ENCODE peak calls at places on chromosomes 16 and 17, in ten cellular contexts. S is sigmoid colon, L is Panc1, H is aorta, P is IMR-90, Z is tibial artery, B is tibial nerve, W is bronchial epithelial cell, O is thoracic aorta, C is HCT116. T is an unnamed sample. For H3K36me3, the result is how much of the 10 kb centered on the place peaks cover.

GRCh38 chr17:64572682-64573154 is 65.9 kb downstream of the CEP95 start:
- DNase-seq in S (no peak), L (no peak), H (no peak), P (peak), Z (no peak), B (no peak), W (peak), O (no peak), C (no peak), T (no peak)

GRCh38 chr17:16877102-16877501 is 94.8 kb downstream of the TNFRSF13B start:
- DNase-seq in S (no peak), L (no peak), H (no peak), P (no peak), Z (no peak), B (no peak), W (peak), O (no peak), C (no peak), T (no peak)

GRCh38 chr17:81685108-81685507 is 1.3 kb downstream of the HGS start:
- DNase-seq in S (no peak), L (no peak), H (no peak), P (peak), Z (no peak), B (no peak), W (peak), O (no peak), C (no peak), T (no peak)

GRCh38 chr17:67477687-67478086 is 100.6 kb downstream of the PITPNC1 start:
- DNase-seq in S (no peak), L (no peak), H (no peak), P (peak), Z (no peak), B (no peak), W (peak), O (no peak), C (peak), T (no peak)

GRCh38 chr17:27218041-27218440 is 75.9 kb upstream of the WSB1 start:
- DNase-seq in S (no peak), L (no peak), H (no peak), P (no peak), Z (no peak), B (no peak), W (no peak), O (no peak), C (no peak), T (no peak)

GRCh38 chr17:39899215-39899614 is 19.2 kb downstream of the GSDMB start:
- DNase-seq in S (no peak), L (no peak), H (no peak), P (no peak), Z (no peak), B (no peak), W (peak), O (no peak), C (no peak), T (no peak)

GRCh38 chr17:65559802-65560627 is 1.4 kb downstream of the AXIN2 start:
- DNase-seq in S (no peak), L (no peak), H (peak), P (no peak), Z (peak), B (peak), W (no peak), O (no peak), C (no peak), T (peak)

GRCh38 chr16:58026139-58026704 is 668 bp downstream of the MMP15 start:
- DNase-seq in S (peak), L (no peak), H (no peak), P (peak), Z (no peak), B (no peak), W (no peak), O (no peak), C (no peak), T (peak)

GRCh38 chr17:40622509-40622928 is 25.1 kb downstream of the SMARCE1 start:
- DNase-seq in S (no peak), L (no peak), H (no peak), P (no peak), Z (no peak), B (no peak), W (no peak), O (no peak), C (no peak), T (no peak)

GRCh38 chr16:81446318-81447275 is 2.0 kb downstream of the CMIP start:
- DNase-seq in S (no peak), L (no peak), H (peak), P (peak), Z (no peak), B (no peak), W (peak), O (no peak), C (no peak), T (no peak)

GRCh38 chr17:40699359-40699758 is 4.2 kb downstream of the KRT24 start:
- DNase-seq in S (no peak), L (no peak), H (no peak), P (no peak), Z (no peak), B (peak), W (no peak), O (no peak), C (no peak), T (no peak)

GRCh38 chr16:8845699-8846298 is 23.0 kb downstream of the CARHSP1 start:
- DNase-seq in S (no peak), L (no peak), H (no peak), P (no peak), Z (no peak), B (no peak), W (no peak), O (no peak), C (no peak), T (no peak)

GRCh38 chr16:85350973-85351372 is 238.7 kb upstream of the CIBAR2 start:
- DNase-seq in S (peak), L (peak), H (peak), P (peak), Z (peak), B (peak), W (peak), O (peak), C (peak), T (peak)

GRCh38 chr16:52171481-52171880 is 375.5 kb downstream of the TOX3 start:
- DNase-seq in S (no peak), L (no peak), H (no peak), P (no peak), Z (no peak), B (no peak), W (no peak), O (no peak), C (no peak), T (no peak)

GRCh38 chr17:78658281-78658785 is 81.1 kb upstream of the DNAH17 start:
- DNase-seq in S (peak), L (no peak), H (no peak), P (peak), Z (no peak), B (no peak), W (peak), O (no peak), C (no peak), T (no peak)

GRCh38 chr17:58043221-58044181 is 36.5 kb upstream of the SRSF1 start:
- DNase-seq in S (no peak), L (no peak), H (no peak), P (no peak), Z (no peak), B (no peak), W (no peak), O (no peak), C (no peak), T (no peak)

GRCh38 chr17:41792835-41793748 is 6.6 kb upstream of the JUP start:
- DNase-seq in S (no peak), L (no peak), H (peak), P (peak), Z (no peak), B (no peak), W (peak), O (no peak), C (peak), T (peak)

GRCh38 chr17:61486135-61487120 is 34.2 kb downstream of the TBX4 start:
- DNase-seq in S (no peak), L (no peak), H (peak), P (no peak), Z (no peak), B (no peak), W (no peak), O (no peak), C (no peak), T (no peak)

GRCh38 chr16:23607740-23608139 is 11.6 kb upstream of the NDUFAB1 start:
- DNase-seq in S (peak), L (no peak), H (no peak), P (peak), Z (no peak), B (no peak), W (peak), O (no peak), C (no peak), T (no peak)

GRCh38 chr16:84617068-84617630 is 729 bp downstream of the COTL1 start:
- DNase-seq in S (peak), L (no peak), H (peak), P (no peak), Z (peak), B (no peak), W (no peak), O (no peak), C (no peak), T (peak)

GRCh38 chr17:38922538-38923291 is 2.7 kb upstream of the LASP1NB start:
- DNase-seq in S (peak), L (no peak), H (peak), P (peak), Z (peak), B (peak), W (peak), O (no peak), C (no peak), T (peak)

GRCh38 chr16:60123387-60124023 is 1389.4 kb upstream of the GOT2 start:
- DNase-seq in S (no peak), L (no peak), H (no peak), P (no peak), Z (no peak), B (no peak), W (no peak), O (no peak), C (no peak), T (no peak)

GRCh38 chr16:84062734-84063640 is 20.4 kb upstream of the SLC38A8 start:
- DNase-seq in S (peak), L (no peak), H (peak), P (peak), Z (peak), B (peak), W (peak), O (peak), C (peak), T (peak)

GRCh38 chr16:75012380-75013081 is 13.7 kb downstream of the ZNRF1 start:
- DNase-seq in S (no peak), L (no peak), H (no peak), P (no peak), Z (no peak), B (no peak), W (no peak), O (no peak), C (no peak), T (no peak)

GRCh38 chr16:68668266-68668665 is 23.2 kb downstream of the CDH3 start:
- DNase-seq in S (no peak), L (no peak), H (no peak), P (peak), Z (no peak), B (no peak), W (peak), O (no peak), C (no peak), T (no peak)

GRCh38 chr17:56203430-56203829 is 50.2 kb downstream of the ANKFN1 start:
- DNase-seq in S (no peak), L (no peak), H (no peak), P (no peak), Z (no peak), B (no peak), W (no peak), O (no peak), C (peak), T (no peak)

GRCh38 chr17:59545942-59546341 is 19.5 kb upstream of the DHX40 start:
- DNase-seq in S (no peak), L (no peak), H (no peak), P (no peak), Z (no peak), B (no peak), W (no peak), O (no peak), C (no peak), T (no peak)

GRCh38 chr16:83949724-83950001 is 3.4 kb upstream of the OSGIN1 start:
- DNase-seq in S (no peak), L (no peak), H (no peak), P (no peak), Z (no peak), B (no peak), W (no peak), O (no peak), C (no peak), T (no peak)

GRCh38 chr17:73625006-73625405 is 19.2 kb downstream of the SDK2 start:
- DNase-seq in S (no peak), L (no peak), H (no peak), P (no peak), Z (no peak), B (no peak), W (peak), O (no peak), C (no peak), T (no peak)

GRCh38 chr17:80289631-80290030 is 29.0 kb downstream of the RNF213 start:
- DNase-seq in S (no peak), L (no peak), H (no peak), P (no peak), Z (no peak), B (no peak), W (no peak), O (no peak), C (no peak), T (no peak)
- H3K36me3 ChIP-seq in S (half or more), L (under half), H (under half), P (half or more), Z (half or more), B (half or more), W (under half), O (half or more), C (under half), T (under half)

DNA sequence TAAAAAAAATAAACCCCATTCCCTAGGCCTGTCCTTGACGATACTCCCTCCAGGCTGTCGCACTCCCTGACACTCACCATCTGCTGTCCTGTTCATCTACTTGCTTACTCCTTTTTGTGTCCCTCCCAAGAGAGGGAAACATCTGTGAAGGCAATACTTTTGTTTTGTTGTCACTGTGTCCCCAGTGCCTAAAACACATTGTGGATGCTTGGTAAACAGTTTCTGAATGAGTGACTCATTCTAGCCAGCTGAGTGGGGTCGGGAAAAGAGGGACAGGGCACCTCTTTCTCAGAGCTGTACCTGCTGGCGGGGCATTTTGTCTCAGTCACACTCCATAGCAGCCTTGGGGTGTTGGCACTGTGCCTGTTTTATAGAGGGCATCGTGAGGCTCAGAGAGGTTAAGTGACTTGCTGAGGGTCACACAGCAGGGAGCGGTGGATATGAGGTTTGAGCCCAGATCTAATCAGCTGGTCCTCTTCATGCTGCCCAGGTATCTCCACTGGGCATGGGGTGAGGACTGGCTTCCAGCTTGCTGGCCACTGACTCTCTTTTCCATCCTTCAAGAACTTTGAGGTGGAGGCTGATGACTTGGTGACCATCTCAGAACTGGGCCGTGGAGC is 15.6 kb downstream of the MAP2K3 start:
- DNase-seq in S (no peak), L (no peak), H (no peak), P (no peak), Z (no peak), B (no peak), W (no peak), O (no peak), C (no peak), T (no peak)
- H3K36me3 ChIP-seq in S (under half), L (under half), H (under half), P (half or more), Z (half or more), B (half or more), W (under half), O (half or more), C (under half), T (half or more)

GRCh38 chr17:2427910-2428309 is 27.1 kb upstream of the MNT start:
- DNase-seq in S (no peak), L (no peak), H (no peak), P (no peak), Z (no peak), B (no peak), W (no peak), O (no peak), C (no peak), T (no peak)
- H3K36me3 ChIP-seq in S (under half), L (under half), H (under half), P (under half), Z (under half), B (under half), W (under half), O (under half), C (under half), T (under half)

GRCh38 chr17:6446516-6447100 is 2.4 kb downstream of the PIMREG start:
- DNase-seq in S (no peak), L (no peak), H (no peak), P (no peak), Z (no peak), B (no peak), W (no peak), O (no peak), C (no peak), T (no peak)
- H3K36me3 ChIP-seq in S (under half), L (under half), H (under half), P (under half), Z (under half), B (under half), W (under half), O (under half), C (under half), T (under half)

GRCh38 chr17:80320496-80320895 is 59.8 kb downstream of the RNF213 start:
- DNase-seq in S (no peak), L (no peak), H (no peak), P (no peak), Z (no peak), B (no peak), W (no peak), O (no peak), C (no peak), T (no peak)
- H3K36me3 ChIP-seq in S (under half), L (under half), H (under half), P (half or more), Z (half or more), B (half or more), W (under half), O (under half), C (under half), T (under half)

GRCh38 chr16:11722468-11722808 is 20.2 kb downstream of the TXNDC11 start:
- DNase-seq in S (no peak), L (no peak), H (no peak), P (no peak), Z (no peak), B (no peak), W (no peak), O (no peak), C (no peak), T (no peak)
- H3K36me3 ChIP-seq in S (under half), L (under half), H (under half), P (under half), Z (half or more), B (half or more), W (under half), O (under half), C (under half), T (under half)

DNA sequence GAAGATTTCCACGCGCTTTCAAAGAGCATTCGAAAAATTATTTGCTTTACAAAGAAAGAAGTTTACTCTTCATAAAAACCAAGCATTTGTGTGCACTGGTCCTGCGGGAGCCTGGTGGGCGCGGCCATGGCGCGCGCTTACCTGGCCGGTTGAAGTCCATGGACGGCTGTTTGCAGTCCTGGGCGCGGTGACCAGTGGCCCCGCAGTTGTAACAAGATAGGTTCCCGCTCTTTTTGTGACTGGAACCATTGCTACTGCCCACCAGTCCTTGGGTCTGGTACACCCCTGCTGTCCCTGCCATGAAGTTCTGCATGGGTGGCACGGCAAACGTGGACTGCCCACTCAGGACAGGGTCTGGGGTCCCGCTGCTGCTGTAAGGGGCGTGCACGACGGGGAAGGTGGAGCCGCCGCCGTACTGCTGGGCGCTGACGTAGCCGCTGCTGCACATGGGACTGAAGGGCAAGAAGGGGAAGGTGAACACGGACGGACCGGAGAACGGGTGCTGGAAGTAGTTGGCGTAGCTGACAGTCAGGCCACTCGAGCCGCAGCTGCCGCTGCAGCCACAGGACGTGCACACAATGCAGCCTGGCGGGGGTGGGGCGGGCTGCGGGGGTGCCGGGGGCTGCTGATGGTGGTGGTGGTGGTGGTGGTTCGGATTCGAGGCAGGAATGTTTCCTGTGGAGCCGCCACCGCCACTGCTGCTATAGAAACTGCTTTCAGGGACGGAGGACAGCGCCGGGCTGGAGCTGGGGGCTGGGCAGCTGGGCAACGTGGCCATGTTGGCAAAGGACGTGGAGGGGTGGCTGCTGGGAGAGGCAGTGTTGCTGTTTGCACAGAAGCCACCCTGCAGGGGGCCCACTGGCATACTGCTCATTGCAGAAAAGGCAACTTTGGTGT is 19.5 kb downstream of the MAP1LC3B start:
- DNase-seq in S (peak), L (no peak), H (no peak), P (no peak), Z (no peak), B (no peak), W (no peak), O (no peak), C (no peak), T (no peak)
- H3K36me3 ChIP-seq in S (under half), L (under half), H (under half), P (half or more), Z (half or more), B (half or more), W (under half), O (half or more), C (under half), T (under half)

DNA sequence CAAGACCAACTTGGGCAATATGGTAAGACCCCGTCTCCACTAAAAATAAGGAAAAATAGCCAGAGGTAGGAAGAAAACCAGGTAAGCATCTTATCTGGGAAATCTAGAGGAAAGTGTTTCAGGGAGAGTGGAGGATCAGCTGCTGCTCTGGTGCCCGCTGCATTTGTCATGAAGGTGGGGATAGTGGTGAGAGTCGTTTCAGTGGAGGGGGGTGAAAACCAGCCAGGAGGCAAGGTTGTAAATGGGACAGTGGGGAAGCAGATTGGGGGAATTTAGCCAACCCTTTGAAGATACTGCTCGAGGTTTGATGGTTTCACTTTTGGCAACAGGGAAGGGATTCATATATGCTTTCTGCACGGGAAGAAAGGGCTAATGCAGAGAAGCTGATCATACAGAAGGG is 8.8 kb downstream of the DCTPP1 start:
- DNase-seq in S (no peak), L (no peak), H (no peak), P (no peak), Z (no peak), B (no peak), W (no peak), O (no peak), C (no peak), T (no peak)
- H3K36me3 ChIP-seq in S (under half), L (under half), H (under half), P (under half), Z (under half), B (half or more), W (under half), O (under half), C (under half), T (under half)

DNA sequence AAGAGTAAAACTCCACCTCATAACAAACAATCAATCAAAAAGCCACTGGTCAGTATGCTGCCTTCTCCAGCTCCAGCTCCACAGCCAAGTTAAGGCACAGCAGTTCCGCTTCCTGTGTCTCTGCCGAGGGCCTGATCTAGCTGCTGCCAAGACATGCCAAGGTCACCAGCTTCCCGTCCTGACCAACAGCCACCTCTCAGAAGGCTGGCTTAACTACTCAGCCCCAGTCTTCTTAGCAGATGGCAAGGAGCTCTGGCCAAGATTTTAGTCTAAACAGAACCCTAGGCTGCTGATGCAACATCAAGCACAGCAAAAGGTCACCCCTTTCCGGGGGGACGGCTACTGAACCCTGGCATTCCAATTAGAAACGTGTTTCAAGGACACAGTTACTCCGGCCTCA is 17.7 kb upstream of the MNT start:
- DNase-seq in S (peak), L (no peak), H (no peak), P (peak), Z (no peak), B (no peak), W (no peak), O (no peak), C (no peak), T (no peak)
- H3K36me3 ChIP-seq in S (under half), L (under half), H (under half), P (under half), Z (under half), B (under half), W (under half), O (under half), C (under half), T (under half)

T was measured in heart right ventricle.